ENCODE peak calls at places on chromosome 22, in ten cellular contexts. U is Caki2; V is activated CD8-positive, alpha-beta memory T cell treated with anti-CD3 and anti-CD28 coated beads, Interleukin-2, amount 50 U/mL, for 4 hours; X is iPS-NIHi11; C is heart right ventricle; B is Kasumi-1; F is stimulated activated CD4-positive, alpha-beta T cell treated with anti-CD3 and anti-CD28 coated beads, Interleukin-2, amount 100 ng/mL, for 48 hours; S is GDM1; R is hippocampal formation; Q is NCI-H510A. E is an unnamed sample.

GRCh38 chr22:10961043-10961860 is 4566.7 kb upstream of the OR11H1 start:
- DNase-seq in U (no peak), V (no peak), X (no peak), C (no peak), B (no peak), F (no peak), S (no peak), R (no peak), Q (no peak), E (no peak)

GRCh38 chr22:29138556-29138955 is 65.7 kb downstream of the KREMEN1 start:
- DNase-seq in U (no peak), V (no peak), X (no peak), C (no peak), B (no peak), F (no peak), S (no peak), R (no peak), Q (no peak), E (no peak)

GRCh38 chr22:21898354-21898896 is 31.0 kb upstream of the MAPK1 start:
- DNase-seq in U (no peak), V (no peak), X (no peak), C (no peak), B (no peak), F (no peak), S (no peak), R (no peak), Q (no peak), E (no peak)

GRCh38 chr22:48333816-48334735 is 1493.6 kb downstream of the BRD1 start:
- DNase-seq in U (no peak), V (no peak), X (no peak), C (no peak), B (no peak), F (no peak), S (no peak), R (no peak), Q (no peak), E (no peak)

GRCh38 chr22:41915035-41915782 is at the start of gene SHISA8:
- DNase-seq in U (no peak), V (peak), X (peak), C (no peak), B (peak), F (peak), S (no peak), R (peak), Q (no peak), E (no peak)

GRCh38 chr22:22464541-22465054 is 43.9 kb downstream of the ZNF280B start:
- DNase-seq in U (no peak), V (no peak), X (no peak), C (no peak), B (no peak), F (no peak), S (no peak), R (no peak), Q (no peak), E (no peak)

GRCh38 chr22:46083383-46084350 is 66.7 kb upstream of the PPARA start:
- DNase-seq in U (peak), V (no peak), X (no peak), C (no peak), B (no peak), F (no peak), S (no peak), R (no peak), Q (no peak), E (no peak)

GRCh38 chr22:49215840-49216239 is 611.8 kb downstream of the BRD1 start:
- DNase-seq in U (no peak), V (no peak), X (no peak), C (no peak), B (no peak), F (no peak), S (no peak), R (no peak), Q (no peak), E (no peak)

GRCh38 chr22:32644252-32645100 is 157.0 kb upstream of the TIMP3 start:
- DNase-seq in U (no peak), V (no peak), X (no peak), C (peak), B (peak), F (peak), S (peak), R (no peak), Q (peak), E (peak)

GRCh38 chr22:42688914-42689275 is 31.8 kb downstream of the A4GALT start:
- DNase-seq in U (no peak), V (no peak), X (no peak), C (no peak), B (no peak), F (no peak), S (no peak), R (no peak), Q (no peak), E (no peak)

GRCh38 chr22:27110985-27111451 is 453.6 kb downstream of the MIAT start:
- DNase-seq in U (peak), V (no peak), X (peak), C (no peak), B (no peak), F (no peak), S (no peak), R (no peak), Q (no peak), E (peak)

GRCh38 chr22:33063611-33064010 is 5.4 kb upstream of the SYN3 start:
- DNase-seq in U (no peak), V (no peak), X (no peak), C (no peak), B (no peak), F (no peak), S (no peak), R (no peak), Q (no peak), E (no peak)

GRCh38 chr22:37282385-37282677 is at the start of gene CYTH4:
- DNase-seq in U (no peak), V (peak), X (no peak), C (peak), B (no peak), F (peak), S (peak), R (no peak), Q (no peak), E (no peak)

GRCh38 chr22:36368359-36368983 is 19.3 kb downstream of the MYH9 start:
- DNase-seq in U (peak), V (no peak), X (peak), C (no peak), B (no peak), F (no peak), S (no peak), R (no peak), Q (no peak), E (peak)

GRCh38 chr22:30857791-30858190 is 110.8 kb downstream of the MORC2 start:
- DNase-seq in U (no peak), V (no peak), X (peak), C (no peak), B (no peak), F (no peak), S (no peak), R (no peak), Q (peak), E (no peak)

GRCh38 chr22:30327864-30328345 is 1.2 kb upstream of the TBC1D10A start:
- DNase-seq in U (no peak), V (no peak), X (peak), C (no peak), B (no peak), F (no peak), S (no peak), R (no peak), Q (no peak), E (peak)

GRCh38 chr22:25057013-25057881 is 104.7 kb downstream of the KIAA1671 start:
- DNase-seq in U (peak), V (peak), X (peak), C (peak), B (peak), F (peak), S (peak), R (peak), Q (no peak), E (peak)

GRCh38 chr22:43126506-43127165 is 16.1 kb downstream of the BIK start:
- DNase-seq in U (peak), V (no peak), X (peak), C (no peak), B (no peak), F (no peak), S (no peak), R (no peak), Q (no peak), E (peak)

GRCh38 chr22:19879248-19879575 is 24.5 kb upstream of the GNB1L start:
- DNase-seq in U (no peak), V (peak), X (no peak), C (no peak), B (no peak), F (no peak), S (no peak), R (no peak), Q (no peak), E (no peak)

GRCh38 chr22:43404673-43405385 is 7.0 kb upstream of the MPPED1 start:
- DNase-seq in U (no peak), V (no peak), X (no peak), C (no peak), B (no peak), F (no peak), S (no peak), R (no peak), Q (no peak), E (no peak)

GRCh38 chr22:47337161-47337621 is 574.7 kb downstream of the TBC1D22A start:
- DNase-seq in U (peak), V (no peak), X (no peak), C (no peak), B (no peak), F (no peak), S (no peak), R (no peak), Q (peak), E (peak)

GRCh38 chr22:35620624-35621245 is 3.6 kb upstream of the MB start:
- DNase-seq in U (no peak), V (no peak), X (no peak), C (peak), B (no peak), F (no peak), S (no peak), R (no peak), Q (no peak), E (no peak)

GRCh38 chr22:30927806-30928205 is 40.8 kb downstream of the MORC2 start:
- DNase-seq in U (no peak), V (no peak), X (no peak), C (no peak), B (no peak), F (no peak), S (no peak), R (no peak), Q (no peak), E (no peak)

GRCh38 chr22:45009881-45010531 is at the start of gene PHF21B:
- DNase-seq in U (no peak), V (no peak), X (peak), C (peak), B (no peak), F (no peak), S (no peak), R (peak), Q (peak), E (no peak)

GRCh38 chr22:37623075-37624016 is 14.7 kb downstream of the GGA1 start:
- DNase-seq in U (peak), V (peak), X (peak), C (peak), B (peak), F (peak), S (peak), R (peak), Q (no peak), E (no peak)

GRCh38 chr22:40289991-40290459 is 56.3 kb upstream of the ADSL start:
- DNase-seq in U (no peak), V (peak), X (no peak), C (no peak), B (peak), F (peak), S (no peak), R (no peak), Q (no peak), E (no peak)

GRCh38 chr22:30876925-30877553 is 91.5 kb downstream of the MORC2 start:
- DNase-seq in U (no peak), V (no peak), X (peak), C (peak), B (no peak), F (no peak), S (no peak), R (no peak), Q (no peak), E (no peak)

GRCh38 chr22:46280999-46281623 is 13.3 kb downstream of the TTC38 start:
- DNase-seq in U (no peak), V (no peak), X (no peak), C (no peak), B (no peak), F (no peak), S (no peak), R (peak), Q (no peak), E (no peak)

GRCh38 chr22:25159028-25159427 is 40.6 kb upstream of the CRYBB3 start:
- DNase-seq in U (no peak), V (no peak), X (no peak), C (no peak), B (no peak), F (no peak), S (no peak), R (no peak), Q (no peak), E (no peak)

GRCh38 chr22:34255042-34255441 is 334.8 kb upstream of the LARGE1 start:
- DNase-seq in U (no peak), V (no peak), X (no peak), C (peak), B (no peak), F (no peak), S (no peak), R (no peak), Q (no peak), E (no peak)

GRCh38 chr22:23898006-23898974 is 4.1 kb downstream of the MIF start:
- DNase-seq in U (no peak), V (no peak), X (no peak), C (no peak), B (peak), F (no peak), S (no peak), R (peak), Q (no peak), E (no peak)

GRCh38 chr22:30169002-30169401 is 77.6 kb downstream of the LIF start:
- DNase-seq in U (no peak), V (no peak), X (no peak), C (no peak), B (no peak), F (no peak), S (no peak), R (no peak), Q (no peak), E (no peak)

GRCh38 chr22:20000246-20001081 is 16.2 kb downstream of the ARVCF start:
- DNase-seq in U (no peak), V (no peak), X (peak), C (peak), B (no peak), F (no peak), S (no peak), R (peak), Q (no peak), E (no peak)

GRCh38 chr22:46823248-46823647 is 60.8 kb downstream of the TBC1D22A start:
- DNase-seq in U (no peak), V (no peak), X (no peak), C (no peak), B (no peak), F (no peak), S (no peak), R (no peak), Q (no peak), E (no peak)

GRCh38 chr22:49752598-49753091 is 75.0 kb downstream of the BRD1 start:
- DNase-seq in U (no peak), V (no peak), X (no peak), C (no peak), B (no peak), F (no peak), S (no peak), R (no peak), Q (no peak), E (no peak)

GRCh38 chr22:22355233-22355834 is 110.7 kb downstream of the VPREB1 start:
- DNase-seq in U (no peak), V (no peak), X (no peak), C (no peak), B (no peak), F (no peak), S (no peak), R (no peak), Q (no peak), E (no peak)

GRCh38 chr22:37979782-37980181 is 4.6 kb downstream of the SOX10 start:
- DNase-seq in U (no peak), V (no peak), X (peak), C (no peak), B (no peak), F (no peak), S (no peak), R (peak), Q (no peak), E (no peak)